ENCODE peak calls at places on chromosome 2, in ten cellular contexts. One of them, this sample, is unnamed.

GRCh38 chr2:10405441-10405840 is 42.7 kb downstream of the ODC1 start:
- DNase-seq in A549: peak
- DNase-seq in transverse colon: peak
- DNase-seq in stomach: no peak
- DNase-seq in K562: no peak
- DNase-seq in SK-N-SH: peak
- DNase-seq in sigmoid colon: peak
- DNase-seq in HepG2: no peak
- DNase-seq in GM12878: no peak
- DNase-seq in H1: no peak
- DNase-seq in this sample: no peak

GRCh38 chr2:170930132-170931109 is 1.4 kb downstream of the GORASP2 start:
- DNase-seq in GM12878: peak
- DNase-seq in transverse colon: peak
- DNase-seq in H1: no peak
- DNase-seq in stomach: no peak
- DNase-seq in sigmoid colon: no peak
- DNase-seq in HepG2: peak
- DNase-seq in A549: peak
- DNase-seq in SK-N-SH: peak
- DNase-seq in K562: peak
- DNase-seq in this sample: no peak

GRCh38 chr2:42569116-42569711 is 782 bp downstream of the MTA3 start:
- DNase-seq in GM12878: no peak
- DNase-seq in H1: no peak
- DNase-seq in sigmoid colon: peak
- DNase-seq in transverse colon: peak
- DNase-seq in stomach: peak
- DNase-seq in HepG2: peak
- DNase-seq in K562: peak
- DNase-seq in A549: peak
- DNase-seq in SK-N-SH: peak
- DNase-seq in this sample: peak

GRCh38 chr2:228348653-228349052 is 167.2 kb upstream of the SPHKAP start:
- DNase-seq in sigmoid colon: no peak
- DNase-seq in HepG2: no peak
- DNase-seq in GM12878: no peak
- DNase-seq in stomach: no peak
- DNase-seq in K562: no peak
- DNase-seq in transverse colon: no peak
- DNase-seq in H1: no peak
- DNase-seq in A549: no peak
- DNase-seq in SK-N-SH: no peak
- DNase-seq in this sample: no peak

GRCh38 chr2:68441179-68441993 is 25.7 kb downstream of the FBXO48 start:
- DNase-seq in stomach: peak
- DNase-seq in HepG2: peak
- DNase-seq in sigmoid colon: peak
- DNase-seq in K562: peak
- DNase-seq in H1: peak
- DNase-seq in A549: peak
- DNase-seq in transverse colon: peak
- DNase-seq in GM12878: peak
- DNase-seq in SK-N-SH: peak
- DNase-seq in this sample: peak

GRCh38 chr2:34266908-34267697 is 668.0 kb upstream of the FAM98A start:
- DNase-seq in H1: no peak
- DNase-seq in GM12878: peak
- DNase-seq in sigmoid colon: no peak
- DNase-seq in SK-N-SH: no peak
- DNase-seq in HepG2: no peak
- DNase-seq in A549: no peak
- DNase-seq in transverse colon: no peak
- DNase-seq in K562: no peak
- DNase-seq in stomach: no peak
- DNase-seq in this sample: no peak

GRCh38 chr2:70202236-70202806 is 11.5 kb upstream of the C2orf42 start:
- DNase-seq in HepG2: no peak
- DNase-seq in K562: no peak
- DNase-seq in transverse colon: no peak
- DNase-seq in stomach: no peak
- DNase-seq in sigmoid colon: no peak
- DNase-seq in GM12878: no peak
- DNase-seq in H1: no peak
- DNase-seq in SK-N-SH: no peak
- DNase-seq in A549: no peak
- DNase-seq in this sample: no peak

GRCh38 chr2:32783468-32783867 is 155.6 kb downstream of the TTC27 start:
- DNase-seq in H1: no peak
- DNase-seq in K562: no peak
- DNase-seq in transverse colon: no peak
- DNase-seq in SK-N-SH: no peak
- DNase-seq in stomach: no peak
- DNase-seq in HepG2: no peak
- DNase-seq in A549: no peak
- DNase-seq in GM12878: no peak
- DNase-seq in sigmoid colon: no peak
- DNase-seq in this sample: no peak

GRCh38 chr2:172408143-172408766 is 19.1 kb upstream of the ITGA6 start:
- DNase-seq in stomach: no peak
- DNase-seq in A549: no peak
- DNase-seq in HepG2: no peak
- DNase-seq in SK-N-SH: no peak
- DNase-seq in sigmoid colon: no peak
- DNase-seq in GM12878: no peak
- DNase-seq in K562: no peak
- DNase-seq in H1: no peak
- DNase-seq in transverse colon: no peak
- DNase-seq in this sample: no peak

GRCh38 chr2:37349376-37349775 is 4.9 kb downstream of the QPCT start:
- DNase-seq in sigmoid colon: no peak
- DNase-seq in GM12878: no peak
- DNase-seq in transverse colon: no peak
- DNase-seq in A549: peak
- DNase-seq in K562: no peak
- DNase-seq in HepG2: peak
- DNase-seq in H1: no peak
- DNase-seq in SK-N-SH: no peak
- DNase-seq in stomach: no peak
- DNase-seq in this sample: no peak

GRCh38 chr2:212153923-212154322 is 384.7 kb downstream of the ERBB4 start:
- DNase-seq in GM12878: no peak
- DNase-seq in HepG2: no peak
- DNase-seq in transverse colon: no peak
- DNase-seq in SK-N-SH: no peak
- DNase-seq in A549: no peak
- DNase-seq in stomach: no peak
- DNase-seq in H1: no peak
- DNase-seq in K562: no peak
- DNase-seq in sigmoid colon: no peak
- DNase-seq in this sample: no peak

GRCh38 chr2:212142616-212143015 is 396.0 kb downstream of the ERBB4 start:
- DNase-seq in sigmoid colon: no peak
- DNase-seq in transverse colon: no peak
- DNase-seq in H1: no peak
- DNase-seq in GM12878: no peak
- DNase-seq in A549: no peak
- DNase-seq in K562: no peak
- DNase-seq in SK-N-SH: no peak
- DNase-seq in HepG2: no peak
- DNase-seq in stomach: no peak
- DNase-seq in this sample: no peak

GRCh38 chr2:212145111-212145510 is 393.5 kb downstream of the ERBB4 start:
- DNase-seq in HepG2: no peak
- DNase-seq in stomach: no peak
- DNase-seq in transverse colon: no peak
- DNase-seq in SK-N-SH: no peak
- DNase-seq in H1: no peak
- DNase-seq in GM12878: no peak
- DNase-seq in K562: no peak
- DNase-seq in A549: no peak
- DNase-seq in sigmoid colon: no peak
- DNase-seq in this sample: no peak

GRCh38 chr2:212147921-212148513 is 390.6 kb downstream of the ERBB4 start:
- DNase-seq in SK-N-SH: no peak
- DNase-seq in stomach: no peak
- DNase-seq in GM12878: no peak
- DNase-seq in HepG2: peak
- DNase-seq in K562: no peak
- DNase-seq in H1: no peak
- DNase-seq in transverse colon: no peak
- DNase-seq in sigmoid colon: no peak
- DNase-seq in A549: peak
- DNase-seq in this sample: no peak
- TF ChIP-seq CTCF in SK-N-SH: peak
- TF ChIP-seq CTCF in stomach: no peak
- TF ChIP-seq CTCF in GM12878: no peak
- TF ChIP-seq CTCF in HepG2: peak
- TF ChIP-seq CTCF in K562: no peak
- TF ChIP-seq CTCF in H1: no peak
- TF ChIP-seq CTCF in transverse colon: peak
- TF ChIP-seq CTCF in sigmoid colon: no peak
- TF ChIP-seq CTCF in A549: peak
- TF ChIP-seq CTCF in this sample: peak

DNA sequence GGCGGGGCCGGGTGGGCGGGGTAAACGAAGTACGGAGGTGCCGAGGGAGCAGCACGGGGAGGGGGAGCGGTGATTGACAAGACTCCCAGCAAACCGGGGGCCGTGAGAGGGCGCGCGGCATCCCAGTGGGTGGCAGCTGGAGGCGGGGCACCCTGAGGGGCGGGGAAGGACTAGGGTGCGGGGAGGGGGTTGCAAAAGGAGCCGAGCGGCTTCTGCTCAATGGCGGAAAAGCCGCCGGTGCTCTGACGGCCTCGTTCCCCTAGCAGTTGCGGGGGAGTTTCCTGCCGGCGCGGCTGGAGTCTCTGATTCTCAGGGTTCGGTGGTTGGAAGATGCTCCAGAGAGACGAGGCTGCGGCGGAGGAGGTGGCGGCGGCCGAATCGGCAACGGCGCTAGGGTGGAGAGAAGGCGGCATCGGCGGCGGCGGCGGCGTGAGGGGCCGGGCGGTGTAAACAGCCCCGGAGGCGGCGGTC is at the start of gene PPM1B:
- DNase-seq in SK-N-SH: peak
- DNase-seq in K562: peak
- DNase-seq in A549: no peak
- DNase-seq in stomach: no peak
- DNase-seq in sigmoid colon: peak
- DNase-seq in GM12878: no peak
- DNase-seq in transverse colon: peak
- DNase-seq in H1: peak
- DNase-seq in HepG2: no peak
- DNase-seq in this sample: peak
- TF ChIP-seq EP300 in SK-N-SH: no peak
- TF ChIP-seq EP300 in K562: peak
- TF ChIP-seq EP300 in A549: no peak
- TF ChIP-seq EP300 in stomach: no peak
- TF ChIP-seq EP300 in sigmoid colon: no peak
- TF ChIP-seq EP300 in GM12878: no peak
- TF ChIP-seq EP300 in transverse colon: no peak
- TF ChIP-seq EP300 in H1: no peak
- TF ChIP-seq EP300 in HepG2: no peak
- TF ChIP-seq EP300 in this sample: no peak

DNA sequence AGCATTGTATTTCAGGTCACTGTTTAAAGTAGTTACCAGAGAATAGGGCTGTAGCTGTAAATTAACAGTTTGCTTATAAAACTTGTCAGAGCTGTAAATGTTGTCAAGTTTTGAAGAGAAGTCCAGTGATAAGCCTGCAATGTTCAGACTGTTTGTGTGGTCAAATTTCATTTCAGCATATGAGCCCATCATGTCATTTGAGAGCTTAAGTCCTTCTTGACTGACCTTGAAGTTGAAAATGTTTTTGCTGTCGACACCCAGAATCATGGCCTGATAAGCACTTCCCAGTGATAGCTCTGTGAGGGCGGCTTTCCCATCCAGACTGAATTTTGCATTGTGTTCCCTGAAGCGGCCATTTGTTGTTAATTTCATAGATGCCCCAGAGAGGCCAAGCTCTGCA is 32.4 kb downstream of the APOB start:
- DNase-seq in stomach: no peak
- DNase-seq in GM12878: no peak
- DNase-seq in HepG2: no peak
- DNase-seq in K562: no peak
- DNase-seq in transverse colon: no peak
- DNase-seq in SK-N-SH: no peak
- DNase-seq in H1: no peak
- DNase-seq in A549: no peak
- DNase-seq in sigmoid colon: no peak
- DNase-seq in this sample: no peak
- TF ChIP-seq CTCF in stomach: no peak
- TF ChIP-seq CTCF in GM12878: no peak
- TF ChIP-seq CTCF in HepG2: no peak
- TF ChIP-seq CTCF in K562: no peak
- TF ChIP-seq CTCF in transverse colon: no peak
- TF ChIP-seq CTCF in SK-N-SH: no peak
- TF ChIP-seq CTCF in H1: no peak
- TF ChIP-seq CTCF in A549: no peak
- TF ChIP-seq CTCF in sigmoid colon: no peak
- TF ChIP-seq CTCF in this sample: no peak

GRCh38 chr2:20168048-20168726 is 56.7 kb downstream of the SDC1 start:
- DNase-seq in GM12878: no peak
- DNase-seq in stomach: no peak
- DNase-seq in SK-N-SH: peak
- DNase-seq in A549: no peak
- DNase-seq in HepG2: no peak
- DNase-seq in K562: no peak
- DNase-seq in sigmoid colon: no peak
- DNase-seq in transverse colon: peak
- DNase-seq in H1: no peak
- DNase-seq in this sample: peak

GRCh38 chr2:20167356-20167755 is 57.6 kb downstream of the SDC1 start:
- DNase-seq in H1: no peak
- DNase-seq in HepG2: no peak
- DNase-seq in stomach: no peak
- DNase-seq in transverse colon: no peak
- DNase-seq in SK-N-SH: no peak
- DNase-seq in GM12878: no peak
- DNase-seq in K562: no peak
- DNase-seq in A549: no peak
- DNase-seq in sigmoid colon: no peak
- DNase-seq in this sample: peak

GRCh38 chr2:20169796-20170467 is 55.0 kb downstream of the SDC1 start:
- DNase-seq in transverse colon: no peak
- DNase-seq in sigmoid colon: no peak
- DNase-seq in A549: no peak
- DNase-seq in stomach: peak
- DNase-seq in H1: no peak
- DNase-seq in K562: no peak
- DNase-seq in GM12878: no peak
- DNase-seq in HepG2: no peak
- DNase-seq in SK-N-SH: no peak
- DNase-seq in this sample: peak

GRCh38 chr2:20170646-20171250 is 54.2 kb downstream of the SDC1 start:
- DNase-seq in sigmoid colon: no peak
- DNase-seq in HepG2: no peak
- DNase-seq in stomach: peak
- DNase-seq in K562: no peak
- DNase-seq in H1: no peak
- DNase-seq in SK-N-SH: no peak
- DNase-seq in GM12878: no peak
- DNase-seq in A549: no peak
- DNase-seq in transverse colon: no peak
- DNase-seq in this sample: peak

GRCh38 chr2:20168727-20169696 is 55.9 kb downstream of the SDC1 start:
- DNase-seq in transverse colon: no peak
- DNase-seq in SK-N-SH: no peak
- DNase-seq in GM12878: no peak
- DNase-seq in stomach: no peak
- DNase-seq in A549: no peak
- DNase-seq in H1: no peak
- DNase-seq in K562: no peak
- DNase-seq in sigmoid colon: no peak
- DNase-seq in HepG2: no peak
- DNase-seq in this sample: peak
- TF ChIP-seq EP300 in transverse colon: no peak
- TF ChIP-seq EP300 in SK-N-SH: no peak
- TF ChIP-seq EP300 in GM12878: no peak
- TF ChIP-seq EP300 in stomach: no peak
- TF ChIP-seq EP300 in A549: no peak
- TF ChIP-seq EP300 in H1: no peak
- TF ChIP-seq EP300 in K562: no peak
- TF ChIP-seq EP300 in sigmoid colon: no peak
- TF ChIP-seq EP300 in HepG2: no peak
- TF ChIP-seq EP300 in this sample: no peak